ENCODE peak calls at places on chromosomes 6 and 20, in four cellular contexts. One of them, this sample, is unnamed.

GRCh38 chr20:23061713-23062561 is 12.5 kb upstream of the THBD start:
- DNase-seq in mammary epithelial cell: no peak
- DNase-seq in endothelial cell of umbilical vein: peak; percentile 92
- DNase-seq in adrenal gland: peak; percentile 81
- DNase-seq in this sample: peak; percentile 63

GRCh38 chr6:138099832-138100231 is 7.4 kb downstream of the PERP start:
- DNase-seq in mammary epithelial cell: peak; percentile 85
- DNase-seq in endothelial cell of umbilical vein: no peak
- DNase-seq in adrenal gland: no peak
- DNase-seq in this sample: no peak

GRCh38 chr6:43852350-43852864 is 82.4 kb downstream of the VEGFA start:
- DNase-seq in endothelial cell of umbilical vein: no peak
- DNase-seq in mammary epithelial cell: no peak
- DNase-seq in adrenal gland: no peak
- DNase-seq in this sample: no peak

GRCh38 chr6:157329829-157330228 is 6.5 kb upstream of the TMEM242 start:
- DNase-seq in mammary epithelial cell: peak; percentile 78
- DNase-seq in adrenal gland: no peak
- DNase-seq in endothelial cell of umbilical vein: peak; percentile 16
- DNase-seq in this sample: no peak

GRCh38 chr6:108395297-108395696 is 100.4 kb downstream of the AFG1L start:
- DNase-seq in adrenal gland: no peak
- DNase-seq in mammary epithelial cell: peak; percentile 39
- DNase-seq in endothelial cell of umbilical vein: no peak
- DNase-seq in this sample: no peak

GRCh38 chr6:90462102-90462501 is 124.8 kb downstream of the MAP3K7 start:
- DNase-seq in adrenal gland: no peak
- DNase-seq in mammary epithelial cell: no peak
- DNase-seq in endothelial cell of umbilical vein: no peak
- DNase-seq in this sample: no peak

GRCh38 chr6:166752097-166752496 is 125.0 kb upstream of the RPS6KA2 start:
- DNase-seq in mammary epithelial cell: no peak
- DNase-seq in endothelial cell of umbilical vein: no peak
- DNase-seq in adrenal gland: no peak
- DNase-seq in this sample: no peak

GRCh38 chr20:46111028-46111835 is 6.9 kb upstream of the CD40 start:
- DNase-seq in adrenal gland: peak; percentile 40
- DNase-seq in endothelial cell of umbilical vein: no peak
- DNase-seq in mammary epithelial cell: no peak
- DNase-seq in this sample: peak; percentile 26

GRCh38 chr6:134060491-134061106 is 8.2 kb upstream of the SLC2A12 start:
- DNase-seq in endothelial cell of umbilical vein: peak; percentile 76
- DNase-seq in mammary epithelial cell: no peak
- DNase-seq in adrenal gland: no peak
- DNase-seq in this sample: peak; percentile 53

GRCh38 chr6:20704325-20704724 is 170.1 kb downstream of the CDKAL1 start:
- DNase-seq in mammary epithelial cell: peak; percentile 39
- DNase-seq in endothelial cell of umbilical vein: peak; percentile 6
- DNase-seq in adrenal gland: no peak
- DNase-seq in this sample: no peak

GRCh38 chr6:43823879-43824740 is 54.1 kb downstream of the VEGFA start:
- DNase-seq in mammary epithelial cell: no peak
- DNase-seq in endothelial cell of umbilical vein: no peak
- DNase-seq in adrenal gland: no peak
- DNase-seq in this sample: no peak

GRCh38 chr6:168071620-168072019 is 7.4 kb downstream of the FRMD1 start:
- DNase-seq in adrenal gland: no peak
- DNase-seq in endothelial cell of umbilical vein: no peak
- DNase-seq in mammary epithelial cell: no peak
- DNase-seq in this sample: no peak

GRCh38 chr6:144294016-144294415 is 8.9 kb downstream of the UTRN start:
- DNase-seq in mammary epithelial cell: peak; percentile 50
- DNase-seq in endothelial cell of umbilical vein: peak; percentile 59
- DNase-seq in adrenal gland: no peak
- DNase-seq in this sample: no peak

GRCh38 chr20:10263385-10264165 is 44.9 kb downstream of the SNAP25 start:
- DNase-seq in endothelial cell of umbilical vein: no peak
- DNase-seq in mammary epithelial cell: no peak
- DNase-seq in adrenal gland: no peak
- DNase-seq in this sample: no peak

GRCh38 chr20:34715384-34715783 is 11.2 kb downstream of the TP53INP2 start:
- DNase-seq in mammary epithelial cell: no peak
- DNase-seq in adrenal gland: no peak
- DNase-seq in endothelial cell of umbilical vein: no peak
- DNase-seq in this sample: no peak

GRCh38 chr20:50597406-50597969 is 87.3 kb downstream of the PTPN1 start:
- DNase-seq in mammary epithelial cell: no peak
- DNase-seq in endothelial cell of umbilical vein: no peak
- DNase-seq in adrenal gland: no peak
- DNase-seq in this sample: no peak

GRCh38 chr20:49668181-49668877 is 45.3 kb downstream of the B4GALT5 start:
- DNase-seq in adrenal gland: no peak
- DNase-seq in mammary epithelial cell: no peak
- DNase-seq in endothelial cell of umbilical vein: no peak
- DNase-seq in this sample: no peak

GRCh38 chr6:50030777-50031562 is 9.2 kb upstream of the DEFB110 start:
- DNase-seq in mammary epithelial cell: peak; percentile 6
- DNase-seq in endothelial cell of umbilical vein: no peak
- DNase-seq in adrenal gland: peak; percentile 23
- DNase-seq in this sample: peak; percentile 74

GRCh38 chr6:70312165-70312564 is 9.3 kb upstream of the COL9A1 start:
- DNase-seq in adrenal gland: no peak
- DNase-seq in mammary epithelial cell: peak; percentile 98
- DNase-seq in endothelial cell of umbilical vein: no peak
- DNase-seq in this sample: no peak

GRCh38 chr6:51618563-51618962 is 468.9 kb downstream of the PKHD1 start:
- DNase-seq in mammary epithelial cell: no peak
- DNase-seq in adrenal gland: no peak
- DNase-seq in endothelial cell of umbilical vein: no peak
- DNase-seq in this sample: no peak

GRCh38 chr6:116392158-116393032 is 21.6 kb downstream of the DSE start:
- DNase-seq in adrenal gland: no peak
- DNase-seq in endothelial cell of umbilical vein: peak; percentile 59
- DNase-seq in mammary epithelial cell: peak; percentile 57
- DNase-seq in this sample: no peak

GRCh38 chr6:20719980-20720379 is 185.7 kb downstream of the CDKAL1 start:
- DNase-seq in mammary epithelial cell: no peak
- DNase-seq in adrenal gland: no peak
- DNase-seq in endothelial cell of umbilical vein: no peak
- DNase-seq in this sample: no peak

GRCh38 chr6:28693033-28693750 is 167.5 kb downstream of the GPX5 start:
- DNase-seq in adrenal gland: no peak
- DNase-seq in endothelial cell of umbilical vein: no peak
- DNase-seq in mammary epithelial cell: peak; percentile 16
- DNase-seq in this sample: no peak

GRCh38 chr6:88734544-88734943 is 228.9 kb downstream of the RNGTT start:
- DNase-seq in mammary epithelial cell: no peak
- DNase-seq in endothelial cell of umbilical vein: no peak
- DNase-seq in adrenal gland: no peak
- DNase-seq in this sample: no peak

GRCh38 chr6:28709478-28710349 is 184.0 kb downstream of the GPX5 start:
- DNase-seq in endothelial cell of umbilical vein: no peak
- DNase-seq in mammary epithelial cell: peak; percentile 37
- DNase-seq in adrenal gland: no peak
- DNase-seq in this sample: no peak

GRCh38 chr6:96016781-96017180 is 1.0 kb downstream of the FUT9 start:
- DNase-seq in mammary epithelial cell: no peak
- DNase-seq in adrenal gland: no peak
- DNase-seq in endothelial cell of umbilical vein: no peak
- DNase-seq in this sample: no peak

GRCh38 chr6:42279966-42280629 is 62.4 kb upstream of the MRPS10 start:
- DNase-seq in adrenal gland: peak; percentile 42
- DNase-seq in endothelial cell of umbilical vein: peak; percentile 32
- DNase-seq in mammary epithelial cell: no peak
- DNase-seq in this sample: peak; percentile 31

GRCh38 chr6:124131259-124131658 is 327.6 kb downstream of the NKAIN2 start:
- DNase-seq in endothelial cell of umbilical vein: no peak
- DNase-seq in mammary epithelial cell: peak; percentile 51
- DNase-seq in adrenal gland: no peak
- DNase-seq in this sample: no peak

GRCh38 chr6:44001318-44001868 is 125.9 kb downstream of the MRPL14 start:
- DNase-seq in endothelial cell of umbilical vein: peak; percentile 11
- DNase-seq in mammary epithelial cell: no peak
- DNase-seq in adrenal gland: no peak
- DNase-seq in this sample: no peak

GRCh38 chr6:123965894-123966293 is 162.2 kb downstream of the NKAIN2 start:
- DNase-seq in endothelial cell of umbilical vein: peak; percentile 61
- DNase-seq in mammary epithelial cell: peak; percentile 38
- DNase-seq in adrenal gland: no peak
- DNase-seq in this sample: no peak

GRCh38 chr6:170193326-170193821 is 97.5 kb downstream of the DLL1 start:
- DNase-seq in endothelial cell of umbilical vein: no peak
- DNase-seq in adrenal gland: no peak
- DNase-seq in mammary epithelial cell: no peak
- DNase-seq in this sample: no peak

GRCh38 chr20:2295886-2296544 is at the start of gene TGM3:
- DNase-seq in endothelial cell of umbilical vein: no peak
- DNase-seq in mammary epithelial cell: no peak
- DNase-seq in adrenal gland: no peak
- DNase-seq in this sample: peak; percentile 32

GRCh38 chr20:38937978-38938473 is 11.8 kb downstream of the FAM83D start:
- DNase-seq in adrenal gland: no peak
- DNase-seq in endothelial cell of umbilical vein: no peak
- DNase-seq in mammary epithelial cell: no peak
- DNase-seq in this sample: no peak

GRCh38 chr20:24102749-24103148 is 114.2 kb upstream of the GGTLC1 start:
- DNase-seq in adrenal gland: no peak
- DNase-seq in endothelial cell of umbilical vein: peak; percentile 79
- DNase-seq in mammary epithelial cell: peak; percentile 51
- DNase-seq in this sample: no peak

GRCh38 chr20:49148601-49149000 is 39.5 kb downstream of the STAU1 start:
- DNase-seq in mammary epithelial cell: no peak
- DNase-seq in endothelial cell of umbilical vein: no peak
- DNase-seq in adrenal gland: no peak
- DNase-seq in this sample: no peak

GRCh38 chr6:70028246-70028645 is 161.9 kb downstream of the COL19A1 start:
- DNase-seq in adrenal gland: no peak
- DNase-seq in mammary epithelial cell: no peak
- DNase-seq in endothelial cell of umbilical vein: no peak
- DNase-seq in this sample: no peak

GRCh38 chr6:134853111-134854055 is 96.5 kb downstream of the ALDH8A1 start:
- DNase-seq in endothelial cell of umbilical vein: no peak
- DNase-seq in adrenal gland: no peak
- DNase-seq in mammary epithelial cell: peak; percentile 64
- DNase-seq in this sample: peak; percentile 50

GRCh38 chr6:38391206-38391908 is 248.4 kb downstream of the BTBD9 start:
- DNase-seq in adrenal gland: no peak
- DNase-seq in mammary epithelial cell: peak; percentile 26
- DNase-seq in endothelial cell of umbilical vein: peak; percentile 58
- DNase-seq in this sample: no peak

GRCh38 chr6:3587660-3588059 is 130.8 kb upstream of the SLC22A23 start:
- DNase-seq in adrenal gland: no peak
- DNase-seq in mammary epithelial cell: no peak
- DNase-seq in endothelial cell of umbilical vein: no peak
- DNase-seq in this sample: no peak
- H3K4me3 ChIP-seq in adrenal gland: no peak overlapping the region
- H3K4me3 ChIP-seq in mammary epithelial cell: no peak overlapping the region
- H3K4me3 ChIP-seq in endothelial cell of umbilical vein: no peak overlapping the region
- H3K4me3 ChIP-seq in this sample: no peak overlapping the region

GRCh38 chr20:61532736-61533135 is 280.7 kb downstream of the CDH4 start:
- DNase-seq in mammary epithelial cell: no peak
- DNase-seq in adrenal gland: no peak
- DNase-seq in endothelial cell of umbilical vein: no peak
- DNase-seq in this sample: no peak
- H3K27me3 ChIP-seq in mammary epithelial cell: no peaks in the 10 kb centered on the region
- H3K27me3 ChIP-seq in adrenal gland: no peaks in the 10 kb centered on the region
- H3K27me3 ChIP-seq in endothelial cell of umbilical vein: no peaks in the 10 kb centered on the region
- H3K27me3 ChIP-seq in this sample: no peaks in the 10 kb centered on the region

DNA sequence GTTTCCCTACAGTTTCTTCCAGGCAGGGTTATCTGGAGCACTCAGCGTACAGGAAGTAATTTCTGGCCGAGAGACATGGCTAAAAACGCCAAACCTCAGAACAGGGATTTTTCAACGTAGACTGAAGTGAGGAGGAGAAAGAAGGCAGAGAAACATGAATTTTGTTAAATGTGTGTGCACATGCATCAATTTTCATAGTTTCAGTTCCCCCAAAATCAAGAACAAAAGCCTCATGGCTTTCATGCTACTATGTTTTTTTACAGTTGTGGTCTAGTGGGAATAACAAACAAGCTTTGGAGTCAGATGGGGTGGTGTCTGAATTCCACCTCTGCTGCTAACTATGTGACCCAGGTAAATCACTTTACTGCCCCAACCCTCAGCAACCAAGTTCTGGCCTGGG is 4.9 kb downstream of the TOMM34 start:
- DNase-seq in adrenal gland: no peak
- DNase-seq in endothelial cell of umbilical vein: no peak
- DNase-seq in mammary epithelial cell: no peak
- DNase-seq in this sample: no peak
- H3K36me3 ChIP-seq in adrenal gland: peaks cover 58% of the 10 kb centered on the region
- H3K36me3 ChIP-seq in endothelial cell of umbilical vein: peaks cover 45% of the 10 kb centered on the region
- H3K36me3 ChIP-seq in mammary epithelial cell: peaks cover 56% of the 10 kb centered on the region
- H3K36me3 ChIP-seq in this sample: peaks cover 85% of the 10 kb centered on the region

GRCh38 chr20:62303327-62304226 is 780 bp downstream of the ADRM1 start:
- DNase-seq in mammary epithelial cell: peak; percentile 24
- DNase-seq in adrenal gland: peak; percentile 77
- DNase-seq in endothelial cell of umbilical vein: peak; percentile 36
- DNase-seq in this sample: peak; percentile 26

GRCh38 chr20:62303049-62303326 is 191 bp downstream of the ADRM1 start:
- DNase-seq in mammary epithelial cell: no peak
- DNase-seq in endothelial cell of umbilical vein: no peak
- DNase-seq in adrenal gland: no peak
- DNase-seq in this sample: no peak

GRCh38 chr20:62301111-62301668 is 1.6 kb upstream of the ADRM1 start:
- DNase-seq in mammary epithelial cell: no peak
- DNase-seq in adrenal gland: no peak
- DNase-seq in endothelial cell of umbilical vein: no peak
- DNase-seq in this sample: no peak

GRCh38 chr20:62301773-62302340 is 940 bp upstream of the ADRM1 start:
- DNase-seq in mammary epithelial cell: peak; percentile 89
- DNase-seq in endothelial cell of umbilical vein: peak; percentile 90
- DNase-seq in adrenal gland: peak; percentile 98
- DNase-seq in this sample: peak; percentile 94

DNA sequence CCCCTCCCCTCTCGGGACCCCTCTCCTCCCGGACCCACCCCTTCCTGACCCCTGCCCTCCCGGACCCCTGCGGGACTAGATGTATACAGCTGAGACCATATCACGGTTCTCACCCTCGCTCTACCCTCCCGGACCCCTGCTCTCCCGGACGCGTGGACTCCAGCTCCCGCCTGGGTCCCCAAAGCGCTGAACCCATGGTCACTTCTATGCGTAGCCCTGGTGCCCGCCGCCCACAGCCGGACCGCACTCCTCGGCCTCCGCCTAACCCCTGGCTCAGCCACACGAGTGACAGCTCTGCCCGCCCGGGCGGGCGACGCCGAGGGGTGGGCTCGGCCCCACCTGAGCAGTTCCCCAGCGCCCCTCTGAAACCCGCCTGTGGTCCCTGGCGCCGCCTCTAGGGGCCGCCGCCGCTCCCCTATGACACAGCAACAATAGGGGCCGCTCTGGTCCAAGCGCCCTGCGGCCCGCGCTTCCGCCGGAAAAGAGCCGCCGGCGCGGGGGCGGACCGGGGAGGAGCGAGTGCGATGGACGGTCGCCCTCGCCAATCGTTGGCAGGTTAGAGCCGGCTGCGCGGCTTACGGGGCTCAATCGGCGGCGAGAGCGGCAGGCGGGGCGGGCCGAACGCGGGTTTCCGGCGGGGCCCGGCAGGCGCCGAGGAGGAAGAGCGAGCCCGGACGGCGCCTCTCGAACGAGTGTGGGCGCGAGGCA is at the start of gene ADRM1:
- DNase-seq in adrenal gland: peak; percentile 95
- DNase-seq in mammary epithelial cell: peak; percentile 97
- DNase-seq in endothelial cell of umbilical vein: peak; percentile 98
- DNase-seq in this sample: peak; percentile 97
- H3K4me3 ChIP-seq in adrenal gland: peak within 1 kb of the TSS; percentile 72
- H3K4me3 ChIP-seq in mammary epithelial cell: peak within 1 kb of the TSS; percentile 88
- H3K4me3 ChIP-seq in endothelial cell of umbilical vein: peak within 1 kb of the TSS; percentile 95
- H3K4me3 ChIP-seq in this sample: peak within 1 kb of the TSS; percentile 86